ENCODE peak calls at places on chromosome 9, in eight cellular contexts. One of them, this sample, is unnamed.

GRCh38 chr9:38355115-38355514 is 37.4 kb upstream of the ALDH1B1 start:
- DNase-seq in H1: no peak
- DNase-seq in activated CD4-positive, CD25-positive, alpha-beta regulatory T cell: no peak
- DNase-seq in brain microvascular endothelial cell: no peak
- DNase-seq in C1 segment of cervical spinal cord: no peak
- DNase-seq in activated T-helper 2 cell treated with anti-CD3 and anti-CD28 coated beads, Interferon-gamma antibody, Interleukin-2, Interleukin-4, amounts not matched to agents 10 μg/mL and 5 μg/mL and 100 μg/mL, durations not matched to agents 14 hours and 24 hours and 36 hours: no peak
- DNase-seq in NCI-H446: no peak
- DNase-seq in NCI-H510A treated with DMSO at 0.1 percent for 48 hours: peak; percentile 3
- DNase-seq in this sample: no peak

GRCh38 chr9:133897675-133898074 is 94.4 kb downstream of the VAV2 start:
- DNase-seq in H1: no peak
- DNase-seq in activated CD4-positive, CD25-positive, alpha-beta regulatory T cell: no peak
- DNase-seq in brain microvascular endothelial cell: no peak
- DNase-seq in C1 segment of cervical spinal cord: no peak
- DNase-seq in activated T-helper 2 cell treated with anti-CD3 and anti-CD28 coated beads, Interferon-gamma antibody, Interleukin-2, Interleukin-4, amounts not matched to agents 10 μg/mL and 5 μg/mL and 100 μg/mL, durations not matched to agents 14 hours and 24 hours and 36 hours: no peak
- DNase-seq in NCI-H446: no peak
- DNase-seq in NCI-H510A treated with DMSO at 0.1 percent for 48 hours: no peak
- DNase-seq in this sample: no peak

GRCh38 chr9:27157086-27157485 is 48.1 kb downstream of the TEK start:
- DNase-seq in H1: no peak
- DNase-seq in activated CD4-positive, CD25-positive, alpha-beta regulatory T cell: no peak
- DNase-seq in brain microvascular endothelial cell: no peak
- DNase-seq in C1 segment of cervical spinal cord: no peak
- DNase-seq in activated T-helper 2 cell treated with anti-CD3 and anti-CD28 coated beads, Interferon-gamma antibody, Interleukin-2, Interleukin-4, amounts not matched to agents 10 μg/mL and 5 μg/mL and 100 μg/mL, durations not matched to agents 14 hours and 24 hours and 36 hours: no peak
- DNase-seq in NCI-H446: no peak
- DNase-seq in NCI-H510A treated with DMSO at 0.1 percent for 48 hours: no peak
- DNase-seq in this sample: no peak

GRCh38 chr9:136379003-136379287 is 5.5 kb upstream of the CARD9 start:
- DNase-seq in H1: no peak
- DNase-seq in activated CD4-positive, CD25-positive, alpha-beta regulatory T cell: no peak
- DNase-seq in brain microvascular endothelial cell: no peak
- DNase-seq in C1 segment of cervical spinal cord: no peak
- DNase-seq in activated T-helper 2 cell treated with anti-CD3 and anti-CD28 coated beads, Interferon-gamma antibody, Interleukin-2, Interleukin-4, amounts not matched to agents 10 μg/mL and 5 μg/mL and 100 μg/mL, durations not matched to agents 14 hours and 24 hours and 36 hours: no peak
- DNase-seq in NCI-H446: no peak
- DNase-seq in NCI-H510A treated with DMSO at 0.1 percent for 48 hours: no peak
- DNase-seq in this sample: no peak

GRCh38 chr9:129393064-129393463 is 215.0 kb upstream of the IER5L start:
- DNase-seq in H1: no peak
- DNase-seq in activated CD4-positive, CD25-positive, alpha-beta regulatory T cell: no peak
- DNase-seq in brain microvascular endothelial cell: no peak
- DNase-seq in C1 segment of cervical spinal cord: no peak
- DNase-seq in activated T-helper 2 cell treated with anti-CD3 and anti-CD28 coated beads, Interferon-gamma antibody, Interleukin-2, Interleukin-4, amounts not matched to agents 10 μg/mL and 5 μg/mL and 100 μg/mL, durations not matched to agents 14 hours and 24 hours and 36 hours: no peak
- DNase-seq in NCI-H446: no peak
- DNase-seq in NCI-H510A treated with DMSO at 0.1 percent for 48 hours: no peak
- DNase-seq in this sample: no peak

GRCh38 chr9:8628771-8629170 is 829.2 kb upstream of the DMAC1 start:
- DNase-seq in H1: no peak
- DNase-seq in activated CD4-positive, CD25-positive, alpha-beta regulatory T cell: no peak
- DNase-seq in brain microvascular endothelial cell: no peak
- DNase-seq in C1 segment of cervical spinal cord: no peak
- DNase-seq in activated T-helper 2 cell treated with anti-CD3 and anti-CD28 coated beads, Interferon-gamma antibody, Interleukin-2, Interleukin-4, amounts not matched to agents 10 μg/mL and 5 μg/mL and 100 μg/mL, durations not matched to agents 14 hours and 24 hours and 36 hours: no peak
- DNase-seq in NCI-H446: no peak
- DNase-seq in NCI-H510A treated with DMSO at 0.1 percent for 48 hours: no peak
- DNase-seq in this sample: no peak

GRCh38 chr9:98842510-98842909 is 35.0 kb downstream of the GALNT12 start:
- DNase-seq in H1: no peak
- DNase-seq in activated CD4-positive, CD25-positive, alpha-beta regulatory T cell: no peak
- DNase-seq in brain microvascular endothelial cell: no peak
- DNase-seq in C1 segment of cervical spinal cord: no peak
- DNase-seq in activated T-helper 2 cell treated with anti-CD3 and anti-CD28 coated beads, Interferon-gamma antibody, Interleukin-2, Interleukin-4, amounts not matched to agents 10 μg/mL and 5 μg/mL and 100 μg/mL, durations not matched to agents 14 hours and 24 hours and 36 hours: no peak
- DNase-seq in NCI-H446: no peak
- DNase-seq in NCI-H510A treated with DMSO at 0.1 percent for 48 hours: no peak
- DNase-seq in this sample: no peak

GRCh38 chr9:111400564-111400898 is 70.5 kb upstream of the OR2K2 start:
- DNase-seq in H1: no peak
- DNase-seq in activated CD4-positive, CD25-positive, alpha-beta regulatory T cell: no peak
- DNase-seq in brain microvascular endothelial cell: no peak
- DNase-seq in C1 segment of cervical spinal cord: no peak
- DNase-seq in activated T-helper 2 cell treated with anti-CD3 and anti-CD28 coated beads, Interferon-gamma antibody, Interleukin-2, Interleukin-4, amounts not matched to agents 10 μg/mL and 5 μg/mL and 100 μg/mL, durations not matched to agents 14 hours and 24 hours and 36 hours: no peak
- DNase-seq in NCI-H446: no peak
- DNase-seq in NCI-H510A treated with DMSO at 0.1 percent for 48 hours: no peak
- DNase-seq in this sample: no peak

GRCh38 chr9:94952553-94953373 is 226.3 kb downstream of the AOPEP start:
- DNase-seq in H1: no peak
- DNase-seq in activated CD4-positive, CD25-positive, alpha-beta regulatory T cell: no peak
- DNase-seq in brain microvascular endothelial cell: no peak
- DNase-seq in C1 segment of cervical spinal cord: no peak
- DNase-seq in activated T-helper 2 cell treated with anti-CD3 and anti-CD28 coated beads, Interferon-gamma antibody, Interleukin-2, Interleukin-4, amounts not matched to agents 10 μg/mL and 5 μg/mL and 100 μg/mL, durations not matched to agents 14 hours and 24 hours and 36 hours: no peak
- DNase-seq in NCI-H446: no peak
- DNase-seq in NCI-H510A treated with DMSO at 0.1 percent for 48 hours: no peak
- DNase-seq in this sample: no peak

GRCh38 chr9:99576002-99576401 is 245.7 kb upstream of the NR4A3 start:
- DNase-seq in H1: no peak
- DNase-seq in activated CD4-positive, CD25-positive, alpha-beta regulatory T cell: no peak
- DNase-seq in brain microvascular endothelial cell: no peak
- DNase-seq in C1 segment of cervical spinal cord: no peak
- DNase-seq in activated T-helper 2 cell treated with anti-CD3 and anti-CD28 coated beads, Interferon-gamma antibody, Interleukin-2, Interleukin-4, amounts not matched to agents 10 μg/mL and 5 μg/mL and 100 μg/mL, durations not matched to agents 14 hours and 24 hours and 36 hours: no peak
- DNase-seq in NCI-H446: no peak
- DNase-seq in NCI-H510A treated with DMSO at 0.1 percent for 48 hours: no peak
- DNase-seq in this sample: no peak

GRCh38 chr9:88807426-88807825 is 183.8 kb upstream of the S1PR3 start:
- DNase-seq in H1: no peak
- DNase-seq in activated CD4-positive, CD25-positive, alpha-beta regulatory T cell: no peak
- DNase-seq in brain microvascular endothelial cell: no peak
- DNase-seq in C1 segment of cervical spinal cord: no peak
- DNase-seq in activated T-helper 2 cell treated with anti-CD3 and anti-CD28 coated beads, Interferon-gamma antibody, Interleukin-2, Interleukin-4, amounts not matched to agents 10 μg/mL and 5 μg/mL and 100 μg/mL, durations not matched to agents 14 hours and 24 hours and 36 hours: no peak
- DNase-seq in NCI-H446: no peak
- DNase-seq in NCI-H510A treated with DMSO at 0.1 percent for 48 hours: no peak
- DNase-seq in this sample: no peak

GRCh38 chr9:34566972-34567371 is 22.6 kb downstream of the CNTFR start:
- DNase-seq in H1: no peak
- DNase-seq in activated CD4-positive, CD25-positive, alpha-beta regulatory T cell: no peak
- DNase-seq in brain microvascular endothelial cell: no peak
- DNase-seq in C1 segment of cervical spinal cord: no peak
- DNase-seq in activated T-helper 2 cell treated with anti-CD3 and anti-CD28 coated beads, Interferon-gamma antibody, Interleukin-2, Interleukin-4, amounts not matched to agents 10 μg/mL and 5 μg/mL and 100 μg/mL, durations not matched to agents 14 hours and 24 hours and 36 hours: no peak
- DNase-seq in NCI-H446: no peak
- DNase-seq in NCI-H510A treated with DMSO at 0.1 percent for 48 hours: no peak
- DNase-seq in this sample: no peak

GRCh38 chr9:116990592-116990991 is 303.5 kb downstream of the TRIM32 start:
- DNase-seq in H1: no peak
- DNase-seq in activated CD4-positive, CD25-positive, alpha-beta regulatory T cell: no peak
- DNase-seq in brain microvascular endothelial cell: no peak
- DNase-seq in C1 segment of cervical spinal cord: no peak
- DNase-seq in activated T-helper 2 cell treated with anti-CD3 and anti-CD28 coated beads, Interferon-gamma antibody, Interleukin-2, Interleukin-4, amounts not matched to agents 10 μg/mL and 5 μg/mL and 100 μg/mL, durations not matched to agents 14 hours and 24 hours and 36 hours: no peak
- DNase-seq in NCI-H446: no peak
- DNase-seq in NCI-H510A treated with DMSO at 0.1 percent for 48 hours: no peak
- DNase-seq in this sample: no peak

GRCh38 chr9:78239506-78239905 is 3.6 kb downstream of the CEP78 start:
- DNase-seq in H1: no peak
- DNase-seq in activated CD4-positive, CD25-positive, alpha-beta regulatory T cell: no peak
- DNase-seq in brain microvascular endothelial cell: no peak
- DNase-seq in C1 segment of cervical spinal cord: no peak
- DNase-seq in activated T-helper 2 cell treated with anti-CD3 and anti-CD28 coated beads, Interferon-gamma antibody, Interleukin-2, Interleukin-4, amounts not matched to agents 10 μg/mL and 5 μg/mL and 100 μg/mL, durations not matched to agents 14 hours and 24 hours and 36 hours: no peak
- DNase-seq in NCI-H446: no peak
- DNase-seq in NCI-H510A treated with DMSO at 0.1 percent for 48 hours: peak; percentile 82
- DNase-seq in this sample: no peak

GRCh38 chr9:15856591-15856990 is 303.7 kb downstream of the CCDC171 start:
- DNase-seq in H1: no peak
- DNase-seq in activated CD4-positive, CD25-positive, alpha-beta regulatory T cell: no peak
- DNase-seq in brain microvascular endothelial cell: no peak
- DNase-seq in C1 segment of cervical spinal cord: no peak
- DNase-seq in activated T-helper 2 cell treated with anti-CD3 and anti-CD28 coated beads, Interferon-gamma antibody, Interleukin-2, Interleukin-4, amounts not matched to agents 10 μg/mL and 5 μg/mL and 100 μg/mL, durations not matched to agents 14 hours and 24 hours and 36 hours: no peak
- DNase-seq in NCI-H446: no peak
- DNase-seq in NCI-H510A treated with DMSO at 0.1 percent for 48 hours: no peak
- DNase-seq in this sample: no peak

GRCh38 chr9:97293207-97293721 is 14.2 kb upstream of the CCDC180 start:
- DNase-seq in H1: no peak
- DNase-seq in activated CD4-positive, CD25-positive, alpha-beta regulatory T cell: no peak
- DNase-seq in brain microvascular endothelial cell: peak; percentile 41
- DNase-seq in C1 segment of cervical spinal cord: no peak
- DNase-seq in activated T-helper 2 cell treated with anti-CD3 and anti-CD28 coated beads, Interferon-gamma antibody, Interleukin-2, Interleukin-4, amounts not matched to agents 10 μg/mL and 5 μg/mL and 100 μg/mL, durations not matched to agents 14 hours and 24 hours and 36 hours: no peak
- DNase-seq in NCI-H446: no peak
- DNase-seq in NCI-H510A treated with DMSO at 0.1 percent for 48 hours: peak; percentile 47
- DNase-seq in this sample: no peak

GRCh38 chr9:130254753-130255637 is 10.6 kb upstream of the HMCN2 start:
- DNase-seq in H1: no peak
- DNase-seq in activated CD4-positive, CD25-positive, alpha-beta regulatory T cell: no peak
- DNase-seq in brain microvascular endothelial cell: no peak
- DNase-seq in C1 segment of cervical spinal cord: no peak
- DNase-seq in activated T-helper 2 cell treated with anti-CD3 and anti-CD28 coated beads, Interferon-gamma antibody, Interleukin-2, Interleukin-4, amounts not matched to agents 10 μg/mL and 5 μg/mL and 100 μg/mL, durations not matched to agents 14 hours and 24 hours and 36 hours: no peak
- DNase-seq in NCI-H446: no peak
- DNase-seq in NCI-H510A treated with DMSO at 0.1 percent for 48 hours: peak; percentile 93
- DNase-seq in this sample: no peak

GRCh38 chr9:99039388-99040182 is 65.3 kb upstream of the TGFBR1 start:
- DNase-seq in H1: no peak
- DNase-seq in activated CD4-positive, CD25-positive, alpha-beta regulatory T cell: no peak
- DNase-seq in brain microvascular endothelial cell: no peak
- DNase-seq in C1 segment of cervical spinal cord: no peak
- DNase-seq in activated T-helper 2 cell treated with anti-CD3 and anti-CD28 coated beads, Interferon-gamma antibody, Interleukin-2, Interleukin-4, amounts not matched to agents 10 μg/mL and 5 μg/mL and 100 μg/mL, durations not matched to agents 14 hours and 24 hours and 36 hours: no peak
- DNase-seq in NCI-H446: no peak
- DNase-seq in NCI-H510A treated with DMSO at 0.1 percent for 48 hours: no peak
- DNase-seq in this sample: no peak

GRCh38 chr9:131999692-132000551 is 79.7 kb downstream of the MED27 start:
- DNase-seq in H1: no peak
- DNase-seq in activated CD4-positive, CD25-positive, alpha-beta regulatory T cell: no peak
- DNase-seq in brain microvascular endothelial cell: peak; percentile 80
- DNase-seq in C1 segment of cervical spinal cord: no peak
- DNase-seq in activated T-helper 2 cell treated with anti-CD3 and anti-CD28 coated beads, Interferon-gamma antibody, Interleukin-2, Interleukin-4, amounts not matched to agents 10 μg/mL and 5 μg/mL and 100 μg/mL, durations not matched to agents 14 hours and 24 hours and 36 hours: no peak
- DNase-seq in NCI-H446: no peak
- DNase-seq in NCI-H510A treated with DMSO at 0.1 percent for 48 hours: no peak
- DNase-seq in this sample: no peak

GRCh38 chr9:133449760-133450159 is 10.0 kb upstream of the CACFD1 start:
- DNase-seq in H1: no peak
- DNase-seq in activated CD4-positive, CD25-positive, alpha-beta regulatory T cell: no peak
- DNase-seq in brain microvascular endothelial cell: no peak
- DNase-seq in C1 segment of cervical spinal cord: no peak
- DNase-seq in activated T-helper 2 cell treated with anti-CD3 and anti-CD28 coated beads, Interferon-gamma antibody, Interleukin-2, Interleukin-4, amounts not matched to agents 10 μg/mL and 5 μg/mL and 100 μg/mL, durations not matched to agents 14 hours and 24 hours and 36 hours: no peak
- DNase-seq in NCI-H446: no peak
- DNase-seq in NCI-H510A treated with DMSO at 0.1 percent for 48 hours: peak; percentile 32
- DNase-seq in this sample: no peak

GRCh38 chr9:114240647-114241558 is 82.0 kb upstream of the ORM1 start:
- DNase-seq in H1: no peak
- DNase-seq in activated CD4-positive, CD25-positive, alpha-beta regulatory T cell: no peak
- DNase-seq in brain microvascular endothelial cell: no peak
- DNase-seq in C1 segment of cervical spinal cord: no peak
- DNase-seq in activated T-helper 2 cell treated with anti-CD3 and anti-CD28 coated beads, Interferon-gamma antibody, Interleukin-2, Interleukin-4, amounts not matched to agents 10 μg/mL and 5 μg/mL and 100 μg/mL, durations not matched to agents 14 hours and 24 hours and 36 hours: no peak
- DNase-seq in NCI-H446: no peak
- DNase-seq in NCI-H510A treated with DMSO at 0.1 percent for 48 hours: no peak
- DNase-seq in this sample: no peak

GRCh38 chr9:129071526-129072131 is 9.3 kb upstream of the DOLPP1 start:
- DNase-seq in H1: peak; percentile 78
- DNase-seq in activated CD4-positive, CD25-positive, alpha-beta regulatory T cell: no peak
- DNase-seq in brain microvascular endothelial cell: no peak
- DNase-seq in C1 segment of cervical spinal cord: no peak
- DNase-seq in activated T-helper 2 cell treated with anti-CD3 and anti-CD28 coated beads, Interferon-gamma antibody, Interleukin-2, Interleukin-4, amounts not matched to agents 10 μg/mL and 5 μg/mL and 100 μg/mL, durations not matched to agents 14 hours and 24 hours and 36 hours: no peak
- DNase-seq in NCI-H446: no peak
- DNase-seq in NCI-H510A treated with DMSO at 0.1 percent for 48 hours: no peak
- DNase-seq in this sample: no peak

GRCh38 chr9:36550135-36550534 is 22.6 kb upstream of the MELK start:
- DNase-seq in H1: no peak
- DNase-seq in activated CD4-positive, CD25-positive, alpha-beta regulatory T cell: no peak
- DNase-seq in brain microvascular endothelial cell: no peak
- DNase-seq in C1 segment of cervical spinal cord: no peak
- DNase-seq in activated T-helper 2 cell treated with anti-CD3 and anti-CD28 coated beads, Interferon-gamma antibody, Interleukin-2, Interleukin-4, amounts not matched to agents 10 μg/mL and 5 μg/mL and 100 μg/mL, durations not matched to agents 14 hours and 24 hours and 36 hours: no peak
- DNase-seq in NCI-H446: no peak
- DNase-seq in NCI-H510A treated with DMSO at 0.1 percent for 48 hours: no peak
- DNase-seq in this sample: no peak

GRCh38 chr9:115204827-115205506 is 87.0 kb upstream of the TNC start:
- DNase-seq in H1: no peak
- DNase-seq in activated CD4-positive, CD25-positive, alpha-beta regulatory T cell: no peak
- DNase-seq in brain microvascular endothelial cell: peak; percentile 74
- DNase-seq in C1 segment of cervical spinal cord: no peak
- DNase-seq in activated T-helper 2 cell treated with anti-CD3 and anti-CD28 coated beads, Interferon-gamma antibody, Interleukin-2, Interleukin-4, amounts not matched to agents 10 μg/mL and 5 μg/mL and 100 μg/mL, durations not matched to agents 14 hours and 24 hours and 36 hours: no peak
- DNase-seq in NCI-H446: no peak
- DNase-seq in NCI-H510A treated with DMSO at 0.1 percent for 48 hours: no peak
- DNase-seq in this sample: no peak

This sample was measured in DMS 273 treated with DMSO at 0.1 percent for 48 hours.